ENCODE peak calls at places on chromosomes 1 and 21, in ten cellular contexts. T is WTC11; I is OCI-LY7; P is foreskin keratinocyte; N is nephron progenitor cell; X is breast epithelium; B is psoas muscle; K is RWPE1; O is CD8-positive, alpha-beta T cell; G is A549. F is an unnamed sample.

GRCh38 chr1:93344886-93345632 is 648 bp upstream of the DR1 start:
- DNase-seq in T (no peak), I (peak), P (no peak), N (no peak), X (no peak), B (no peak), K (no peak), O (no peak), G (no peak), F (no peak)

GRCh38 chr1:157080714-157081113 is 18.9 kb downstream of the ETV3L start:
- DNase-seq in T (no peak), I (no peak), P (no peak), N (no peak), X (no peak), B (no peak), K (no peak), O (no peak), G (no peak), F (no peak)

GRCh38 chr1:94125551-94126514 is 4.9 kb upstream of the ABCA4 start:
- DNase-seq in T (no peak), I (no peak), P (no peak), N (no peak), X (no peak), B (no peak), K (no peak), O (no peak), G (peak), F (no peak)

GRCh38 chr1:7106442-7107108 is 321.3 kb downstream of the CAMTA1 start:
- DNase-seq in T (no peak), I (no peak), P (no peak), N (no peak), X (no peak), B (no peak), K (no peak), O (no peak), G (no peak), F (no peak)

GRCh38 chr1:78089015-78089414 is 43.2 kb downstream of the GIPC2 start:
- DNase-seq in T (no peak), I (no peak), P (no peak), N (no peak), X (no peak), B (no peak), K (no peak), O (no peak), G (no peak), F (no peak)

GRCh38 chr1:44619261-44619900 is 54.9 kb downstream of the TMEM53 start:
- DNase-seq in T (no peak), I (no peak), P (no peak), N (peak), X (no peak), B (no peak), K (no peak), O (no peak), G (no peak), F (no peak)

GRCh38 chr1:204350857-204351573 is 8.7 kb downstream of the PLEKHA6 start:
- DNase-seq in T (peak), I (peak), P (no peak), N (peak), X (no peak), B (peak), K (no peak), O (no peak), G (no peak), F (peak)

GRCh38 chr1:201361652-201362504 is 15.6 kb downstream of the TNNT2 start:
- DNase-seq in T (peak), I (peak), P (no peak), N (peak), X (no peak), B (peak), K (peak), O (no peak), G (peak), F (no peak)

GRCh38 chr1:230261918-230262650 is 164.0 kb downstream of the PGBD5 start:
- DNase-seq in T (no peak), I (no peak), P (no peak), N (no peak), X (no peak), B (no peak), K (no peak), O (no peak), G (no peak), F (no peak)

GRCh38 chr1:17239420-17239819 is 9.5 kb upstream of the PADI3 start:
- DNase-seq in T (peak), I (peak), P (peak), N (peak), X (no peak), B (no peak), K (peak), O (no peak), G (peak), F (peak)

GRCh38 chr1:30700528-30701265 is 22.7 kb downstream of the MATN1 start:
- DNase-seq in T (no peak), I (no peak), P (peak), N (no peak), X (no peak), B (peak), K (peak), O (no peak), G (no peak), F (peak)

GRCh38 chr21:34949499-34949898 is 99.6 kb downstream of the RUNX1 start:
- DNase-seq in T (no peak), I (no peak), P (no peak), N (no peak), X (no peak), B (no peak), K (no peak), O (no peak), G (no peak), F (no peak)

GRCh38 chr1:6554907-6555778 is at the start of gene TAS1R1:
- DNase-seq in T (no peak), I (no peak), P (no peak), N (no peak), X (peak), B (peak), K (no peak), O (no peak), G (no peak), F (no peak)

GRCh38 chr1:50973875-50974617 is 4.0 kb downstream of the CDKN2C start:
- DNase-seq in T (peak), I (no peak), P (no peak), N (no peak), X (no peak), B (no peak), K (no peak), O (no peak), G (peak), F (no peak)

GRCh38 chr1:28139033-28139712 is 37.3 kb downstream of the PTAFR start:
- DNase-seq in T (no peak), I (no peak), P (no peak), N (no peak), X (no peak), B (no peak), K (no peak), O (no peak), G (peak), F (no peak)

GRCh38 chr21:26169061-26169610 is 1.4 kb downstream of the APP start:
- DNase-seq in T (no peak), I (no peak), P (peak), N (peak), X (peak), B (peak), K (peak), O (peak), G (peak), F (no peak)

GRCh38 chr1:207810173-207810572 is 58.3 kb downstream of the CD46 start:
- DNase-seq in T (no peak), I (no peak), P (no peak), N (no peak), X (no peak), B (no peak), K (no peak), O (no peak), G (no peak), F (peak)

GRCh38 chr21:33901421-33902288 is 13.9 kb downstream of the ATP5PO start:
- DNase-seq in T (peak), I (peak), P (no peak), N (peak), X (peak), B (peak), K (no peak), O (no peak), G (peak), F (peak)

GRCh38 chr1:93672069-93672468 is 9.6 kb downstream of the BCAR3 start:
- DNase-seq in T (no peak), I (no peak), P (no peak), N (no peak), X (peak), B (peak), K (no peak), O (no peak), G (peak), F (no peak)

GRCh38 chr1:93129507-93130099 is 50.5 kb downstream of the MTF2 start:
- DNase-seq in T (no peak), I (no peak), P (no peak), N (no peak), X (no peak), B (no peak), K (no peak), O (no peak), G (no peak), F (no peak)

GRCh38 chr1:235027076-235027861 is 101.4 kb downstream of the TOMM20 start:
- DNase-seq in T (no peak), I (no peak), P (no peak), N (no peak), X (no peak), B (no peak), K (no peak), O (no peak), G (no peak), F (no peak)

GRCh38 chr1:162283657-162284056 is 93.0 kb downstream of the SPATA46 start:
- DNase-seq in T (no peak), I (no peak), P (no peak), N (no peak), X (peak), B (no peak), K (no peak), O (no peak), G (no peak), F (no peak)

GRCh38 chr1:86957206-86957605 is 42.8 kb downstream of the HS2ST1 start:
- DNase-seq in T (no peak), I (no peak), P (no peak), N (no peak), X (no peak), B (no peak), K (no peak), O (no peak), G (no peak), F (no peak)

GRCh38 chr1:20425622-20426021 is 60.4 kb downstream of the CAMK2N1 start:
- DNase-seq in T (no peak), I (no peak), P (no peak), N (no peak), X (no peak), B (no peak), K (no peak), O (no peak), G (no peak), F (no peak)

GRCh38 chr21:42147386-42148020 is 71.4 kb upstream of the ABCG1 start:
- DNase-seq in T (peak), I (no peak), P (no peak), N (no peak), X (no peak), B (no peak), K (no peak), O (no peak), G (no peak), F (no peak)

GRCh38 chr1:87620807-87621206 is 292.1 kb downstream of the LMO4 start:
- DNase-seq in T (no peak), I (no peak), P (no peak), N (no peak), X (no peak), B (no peak), K (no peak), O (no peak), G (no peak), F (no peak)

GRCh38 chr1:227285745-227286144 is 32.5 kb downstream of the CDC42BPA start:
- DNase-seq in T (no peak), I (no peak), P (no peak), N (no peak), X (no peak), B (no peak), K (no peak), O (no peak), G (peak), F (no peak)

GRCh38 chr1:200708769-200709168 is 29.9 kb upstream of the CAMSAP2 start:
- DNase-seq in T (no peak), I (no peak), P (peak), N (no peak), X (no peak), B (no peak), K (peak), O (no peak), G (peak), F (no peak)

GRCh38 chr1:23611601-23612327 is 52.5 kb upstream of the ID3 start:
- DNase-seq in T (no peak), I (peak), P (no peak), N (no peak), X (no peak), B (no peak), K (no peak), O (no peak), G (no peak), F (no peak)

GRCh38 chr1:65065535-65066378 is 82.2 kb upstream of the AK4 start:
- DNase-seq in T (peak), I (no peak), P (no peak), N (peak), X (peak), B (peak), K (peak), O (no peak), G (no peak), F (no peak)

GRCh38 chr1:9112961-9113880 is 15.7 kb downstream of the GPR157 start:
- DNase-seq in T (no peak), I (no peak), P (peak), N (no peak), X (no peak), B (no peak), K (no peak), O (no peak), G (peak), F (no peak)

GRCh38 chr1:198904356-198904755 is 265.5 kb downstream of the PTPRC start:
- DNase-seq in T (no peak), I (no peak), P (no peak), N (no peak), X (no peak), B (no peak), K (peak), O (no peak), G (no peak), F (no peak)

GRCh38 chr1:198908995-198909394 is 270.2 kb downstream of the PTPRC start:
- DNase-seq in T (no peak), I (no peak), P (no peak), N (no peak), X (no peak), B (no peak), K (no peak), O (no peak), G (no peak), F (no peak)

GRCh38 chr1:198909973-198910372 is 271.1 kb downstream of the PTPRC start:
- DNase-seq in T (no peak), I (no peak), P (no peak), N (no peak), X (no peak), B (no peak), K (no peak), O (no peak), G (no peak), F (no peak)

GRCh38 chr1:198906739-198907422 is 268.0 kb downstream of the PTPRC start:
- DNase-seq in T (no peak), I (no peak), P (no peak), N (no peak), X (no peak), B (no peak), K (no peak), O (no peak), G (no peak), F (no peak)

GRCh38 chr1:198907423-198907746 is 268.5 kb downstream of the PTPRC start:
- DNase-seq in T (no peak), I (no peak), P (no peak), N (no peak), X (no peak), B (no peak), K (no peak), O (no peak), G (no peak), F (no peak)
- TF ChIP-seq CTCF in T (no peak), I (no peak), P (no peak), N (no peak), X (peak), B (peak), K (no peak), O (peak), G (no peak), F (no peak)

DNA sequence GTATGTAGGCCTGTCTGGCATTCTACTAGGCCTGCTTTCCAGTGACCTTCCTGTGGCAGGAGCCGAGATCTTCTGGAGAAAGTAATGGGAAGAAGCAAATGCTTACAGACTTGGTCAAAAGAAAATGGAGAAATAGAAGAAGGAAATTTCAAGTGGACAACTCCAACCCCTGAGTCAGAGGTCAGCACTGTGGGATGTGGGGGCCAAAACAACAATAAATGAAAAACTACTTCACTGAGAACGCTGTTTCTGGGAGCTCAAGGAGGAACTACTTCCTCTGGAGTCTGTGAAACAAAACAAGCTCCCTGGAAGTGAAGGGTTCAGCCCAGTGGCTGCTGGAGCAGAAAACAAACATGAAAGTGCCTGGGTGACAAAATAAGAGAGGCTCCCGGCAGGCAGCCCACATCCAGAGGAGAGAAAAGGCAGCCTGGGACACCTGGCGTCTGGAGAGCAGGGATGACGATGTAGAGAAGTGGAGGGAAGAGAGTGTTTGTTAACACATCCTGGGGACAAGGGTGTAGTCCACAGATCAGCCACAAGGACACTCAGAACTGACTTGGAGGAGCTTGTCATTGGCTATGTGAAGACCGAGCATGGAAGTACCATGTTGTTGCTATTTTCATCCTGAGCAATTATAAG is 355.2 kb downstream of the SMYD3 start:
- DNase-seq in T (no peak), I (no peak), P (no peak), N (no peak), X (no peak), B (no peak), K (no peak), O (no peak), G (no peak), F (no peak)
- TF ChIP-seq CTCF in T (no peak), I (no peak), P (no peak), N (peak), X (no peak), B (no peak), K (no peak), O (no peak), G (no peak), F (no peak)

DNA sequence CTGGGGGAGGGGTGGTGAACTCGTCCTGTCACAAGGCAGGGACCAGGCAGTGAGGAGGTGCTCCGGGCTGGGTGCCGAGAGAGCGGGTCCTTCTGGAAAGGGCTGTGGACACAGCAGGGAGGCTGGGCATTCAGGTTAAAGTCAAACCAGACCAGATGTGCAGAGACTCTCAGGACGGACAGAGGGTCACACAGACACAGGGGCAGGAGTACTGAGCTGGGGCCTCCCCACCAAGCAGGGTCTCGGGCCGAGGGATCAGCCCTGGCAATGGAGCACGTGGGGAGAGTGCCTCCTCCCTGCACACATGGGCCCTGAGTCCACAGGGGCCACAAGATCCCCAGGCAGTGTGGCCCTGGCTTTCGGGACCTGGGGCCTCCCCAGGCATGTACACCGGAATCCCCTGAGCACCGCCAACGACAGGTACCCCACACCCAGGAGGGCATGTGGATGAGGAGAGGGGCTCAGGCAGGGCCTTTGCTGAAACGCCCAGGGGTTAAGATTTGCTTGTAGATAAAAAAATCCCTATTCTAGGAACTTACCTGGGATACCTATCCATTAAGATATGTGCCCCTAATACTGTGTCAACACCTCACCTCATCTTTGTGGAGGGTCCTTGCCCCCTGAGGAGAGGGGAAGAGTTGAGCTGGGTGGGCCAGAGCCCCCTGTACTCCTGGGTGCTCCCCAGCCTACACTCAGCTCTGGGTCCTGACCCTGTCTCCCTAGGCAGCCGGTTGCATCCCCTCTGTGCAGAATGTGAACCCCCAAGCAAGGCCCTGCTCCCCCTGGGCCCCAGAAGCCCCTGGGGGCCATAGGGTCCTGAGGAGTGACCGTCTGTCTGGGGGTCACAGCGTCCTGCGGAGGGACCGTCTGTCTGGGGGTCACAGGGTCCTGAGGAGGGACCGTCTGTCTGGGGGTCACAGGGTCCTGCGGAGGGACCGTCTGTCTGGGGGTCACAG is 46.9 kb upstream of the ADARB1 start:
- DNase-seq in T (no peak), I (no peak), P (no peak), N (no peak), X (no peak), B (no peak), K (no peak), O (no peak), G (no peak), F (peak)
- TF ChIP-seq CTCF in T (no peak), I (no peak), P (no peak), N (no peak), X (no peak), B (no peak), K (no peak), O (no peak), G (no peak), F (no peak)

GRCh38 chr1:154351363-154352068 is 26.2 kb downstream of the ATP8B2 start:
- DNase-seq in T (no peak), I (no peak), P (no peak), N (no peak), X (no peak), B (no peak), K (no peak), O (no peak), G (peak), F (no peak)

GRCh38 chr1:154353966-154354365 is 28.6 kb downstream of the ATP8B2 start:
- DNase-seq in T (no peak), I (no peak), P (no peak), N (no peak), X (no peak), B (no peak), K (no peak), O (no peak), G (no peak), F (no peak)

GRCh38 chr1:154352245-154352580 is 26.9 kb downstream of the ATP8B2 start:
- DNase-seq in T (no peak), I (no peak), P (no peak), N (no peak), X (no peak), B (no peak), K (no peak), O (no peak), G (no peak), F (no peak)

GRCh38 chr1:154352581-154353459 is 27.5 kb downstream of the ATP8B2 start:
- DNase-seq in T (peak), I (no peak), P (no peak), N (peak), X (peak), B (peak), K (no peak), O (peak), G (no peak), F (peak)

DNA sequence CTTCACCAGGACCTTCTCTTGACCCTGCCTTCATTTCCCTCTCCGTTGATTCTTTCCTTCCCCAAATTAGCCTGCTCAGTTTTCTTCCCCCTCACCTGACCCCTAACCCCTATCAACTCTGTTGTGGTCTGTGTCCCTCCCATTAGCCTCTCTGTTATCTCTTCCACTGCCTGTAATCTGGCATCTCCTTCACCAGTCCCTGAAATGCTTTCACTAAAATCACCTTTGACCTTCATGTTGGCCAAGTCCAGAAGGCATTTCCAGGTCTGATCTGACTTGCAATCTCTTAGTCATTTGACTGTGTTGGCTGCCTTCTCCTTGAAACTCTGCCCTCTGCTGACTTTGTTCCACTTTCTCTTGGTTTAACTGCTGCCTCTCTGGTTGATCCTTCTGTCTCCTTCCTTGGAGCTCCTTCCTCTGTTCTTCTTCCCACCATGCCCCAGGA is 28.2 kb downstream of the ATP8B2 start:
- DNase-seq in T (no peak), I (peak), P (no peak), N (no peak), X (no peak), B (no peak), K (no peak), O (no peak), G (peak), F (peak)
- TF ChIP-seq CTCF in T (no peak), I (peak), P (peak), N (no peak), X (no peak), B (peak), K (no peak), O (no peak), G (peak), F (peak)